ENCODE peak calls at places on chromosomes 3 and 15, in four cellular contexts. L is HFFc6, O is neural crest cell, V is fibroblast of lung. Y is an unnamed sample.

GRCh38 chr15:80210612-80211554 is 41.1 kb downstream of the CTXND1 start:
- DNase-seq in V (no peak), L (no peak), O (no peak), Y (no peak)

GRCh38 chr3:33417051-33417673 is 23.0 kb downstream of the UBP1 start:
- DNase-seq in L (no peak), O (no peak), V (peak), Y (no peak)

GRCh38 chr15:101201411-101202174 is 50.3 kb downstream of the CHSY1 start:
- DNase-seq in O (peak), V (peak), L (peak), Y (peak)

GRCh38 chr3:123780656-123781055 is 103.5 kb downstream of the MYLK start:
- DNase-seq in O (no peak), L (no peak), V (peak), Y (no peak)

GRCh38 chr15:37921527-37922385 is 12.7 kb upstream of the TMCO5A start:
- DNase-seq in O (no peak), L (no peak), V (peak), Y (no peak)

GRCh38 chr3:1677576-1678164 is 421.0 kb upstream of the CNTN4 start:
- DNase-seq in O (no peak), V (no peak), L (no peak), Y (no peak)

GRCh38 chr3:102141913-102142210 is 292.5 kb downstream of the NFKBIZ start:
- DNase-seq in O (no peak), L (no peak), V (no peak), Y (no peak)

GRCh38 chr15:40096094-40096876 is 12.4 kb downstream of the BMF start:
- DNase-seq in O (no peak), V (no peak), L (no peak), Y (no peak)

GRCh38 chr15:85406916-85407315 is 26.5 kb downstream of the AKAP13 start:
- DNase-seq in V (peak), O (no peak), L (peak), Y (no peak)

GRCh38 chr3:36843065-36844051 is 79.0 kb upstream of the DCLK3 start:
- DNase-seq in V (peak), L (peak), O (peak), Y (no peak)
- TF ChIP-seq CTCF in V (peak), L (peak), O (peak), Y (peak)

DNA sequence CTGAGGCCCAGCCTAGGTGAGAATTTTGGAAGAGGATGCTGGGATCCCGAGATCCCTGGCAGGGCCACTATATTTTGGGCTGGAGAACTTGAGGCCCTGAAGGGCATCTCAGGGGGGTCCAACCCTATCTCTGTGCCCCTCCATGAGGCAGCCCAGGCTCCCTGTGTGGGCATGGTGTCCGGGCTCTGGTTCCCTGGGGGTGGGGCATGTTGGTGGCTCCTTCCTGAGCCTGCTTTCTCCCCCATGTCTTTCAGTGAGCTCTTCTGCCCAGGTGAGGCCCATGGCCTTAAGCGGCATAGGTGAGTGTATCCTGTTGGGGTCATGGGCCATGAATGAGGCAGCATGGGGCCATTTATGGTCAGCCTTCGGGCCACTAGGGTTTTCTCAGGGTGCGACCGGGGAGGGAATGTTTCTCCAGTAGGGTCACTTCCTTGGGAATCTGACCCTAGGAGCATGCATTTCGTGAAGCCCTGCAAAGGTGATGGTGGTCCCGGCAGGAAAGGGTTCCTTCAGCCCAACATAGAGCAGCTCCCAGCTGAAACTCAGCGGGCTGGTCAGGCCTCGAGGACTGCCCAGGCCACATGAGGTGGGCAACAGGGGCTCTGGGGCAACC is 191.3 kb downstream of the UBE3A start:
- DNase-seq in V (no peak), O (no peak), L (no peak), Y (no peak)
- TF ChIP-seq CTCF in V (no peak), O (no peak), L (no peak), Y (no peak)

GRCh38 chr3:138688871-138689299 is 80.3 kb downstream of the FAIM start:
- DNase-seq in V (no peak), L (no peak), O (no peak), Y (no peak)
- TF ChIP-seq CTCF in V (no peak), L (no peak), O (no peak), Y (no peak)

DNA sequence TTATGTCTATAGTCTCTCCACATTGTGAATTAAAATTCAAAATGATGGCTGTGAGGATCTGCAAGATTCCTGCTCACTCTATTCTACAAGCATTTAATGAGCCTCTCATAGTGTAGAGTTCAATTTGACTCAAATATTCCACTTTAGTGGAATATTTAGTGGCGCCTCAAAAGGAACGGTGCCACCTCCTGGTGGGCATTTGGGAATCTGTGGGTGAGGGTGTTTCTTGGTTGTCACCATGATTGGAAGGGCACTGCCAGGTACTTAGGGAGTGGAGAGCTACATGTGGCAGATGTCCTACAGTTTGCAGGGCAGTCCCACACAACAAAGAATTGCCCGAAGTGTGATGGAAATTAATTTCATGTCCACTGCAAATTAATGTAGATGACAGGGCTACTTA is 21.5 kb upstream of the KCNMB3 start:
- DNase-seq in O (no peak), V (no peak), L (no peak), Y (no peak)
- TF ChIP-seq CTCF in O (no peak), V (peak), L (peak), Y (no peak)

DNA sequence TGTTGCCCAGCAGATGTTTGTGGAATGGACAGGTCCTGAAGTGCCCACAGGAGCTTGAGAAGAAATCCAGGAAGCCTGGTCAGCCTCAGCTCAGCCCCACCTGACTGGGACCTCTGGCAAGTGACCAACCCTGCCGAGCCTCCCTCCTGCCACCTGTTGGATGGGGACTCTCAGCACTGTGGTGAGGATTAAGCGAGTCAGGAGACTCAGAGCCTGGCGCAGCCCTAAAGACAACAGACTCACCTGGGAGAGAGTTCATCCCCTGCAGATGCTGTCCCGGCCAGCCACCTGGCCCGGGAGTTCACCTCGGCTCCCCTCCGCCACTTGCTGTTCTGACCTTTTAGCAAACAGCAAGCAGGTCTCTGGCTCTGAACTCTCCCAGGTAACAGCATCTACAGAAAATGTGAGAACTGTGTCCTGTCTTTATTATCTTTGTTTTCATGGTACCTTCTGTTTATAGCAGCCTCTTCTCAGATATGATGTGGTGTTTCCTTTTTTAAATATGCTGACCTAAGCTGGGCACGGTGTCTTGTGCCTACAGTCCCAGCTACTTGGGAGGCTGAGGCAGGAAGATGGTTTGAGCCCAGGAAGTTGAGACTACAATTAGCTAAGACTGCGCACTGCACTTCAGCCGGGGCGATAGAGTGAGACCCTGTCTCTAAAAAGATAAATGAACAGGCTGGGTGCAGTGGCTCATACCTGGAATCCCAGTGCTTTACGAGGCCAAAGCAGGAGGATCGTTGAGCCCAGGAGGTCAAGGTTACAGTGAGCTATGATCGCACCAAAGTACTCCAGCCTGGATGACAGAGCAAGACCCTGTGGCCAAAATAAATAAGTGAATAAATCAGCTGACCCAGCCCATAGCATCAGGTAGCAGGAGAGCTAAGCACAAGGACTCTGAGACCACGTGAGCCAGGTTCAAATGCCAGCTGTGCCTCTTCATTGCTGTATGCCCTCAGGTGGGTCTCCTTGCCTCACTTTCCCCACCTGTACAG is 32.4 kb upstream of the SLC6A6 start:
- DNase-seq in V (no peak), L (no peak), O (no peak), Y (no peak)
- TF ChIP-seq CTCF in V (no peak), L (no peak), O (no peak), Y (no peak)

DNA sequence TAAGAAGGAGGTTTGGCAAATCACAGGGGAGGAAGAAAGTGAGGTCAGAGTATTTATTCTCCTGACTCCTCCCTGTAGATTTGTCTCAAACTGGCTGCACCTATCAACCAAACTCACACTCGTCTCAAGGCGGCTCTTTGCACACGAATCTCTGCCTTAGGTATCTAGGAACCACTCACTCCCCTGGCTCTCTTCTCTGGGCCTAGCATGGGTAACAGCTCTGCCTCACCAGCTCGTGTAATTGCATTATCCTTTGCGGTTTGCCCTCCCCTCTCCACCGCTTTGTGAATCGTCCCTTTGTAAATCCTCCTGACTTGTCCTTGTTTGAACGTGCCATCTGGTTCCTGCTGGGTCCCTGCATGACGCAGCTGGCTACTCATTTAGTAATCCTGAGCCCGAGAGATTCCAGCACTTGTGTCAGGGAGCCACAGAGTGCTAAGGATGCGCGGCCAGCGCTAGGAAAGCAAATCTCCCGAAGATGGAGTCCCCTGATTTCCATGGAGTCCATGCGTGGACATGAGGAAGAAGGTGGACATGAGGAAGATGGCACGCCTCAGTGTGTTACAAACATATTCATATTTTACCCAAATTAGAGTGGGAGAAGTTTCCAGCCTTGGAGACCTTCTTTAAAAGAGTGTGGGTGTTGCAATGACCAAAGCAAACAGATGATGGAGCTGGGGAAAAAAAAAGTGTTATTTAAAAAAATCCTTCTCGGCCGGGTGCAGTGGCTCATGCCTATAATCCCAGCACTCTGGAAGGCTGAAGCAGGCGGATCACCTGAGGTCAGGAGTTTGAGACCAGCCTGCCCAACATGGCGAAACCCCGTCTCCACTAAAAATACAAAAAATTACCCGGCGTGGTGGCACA is 26.7 kb downstream of the NRROS start:
- DNase-seq in O (peak), V (peak), L (peak), Y (peak)
- TF ChIP-seq CTCF in O (no peak), V (no peak), L (no peak), Y (no peak)

DNA sequence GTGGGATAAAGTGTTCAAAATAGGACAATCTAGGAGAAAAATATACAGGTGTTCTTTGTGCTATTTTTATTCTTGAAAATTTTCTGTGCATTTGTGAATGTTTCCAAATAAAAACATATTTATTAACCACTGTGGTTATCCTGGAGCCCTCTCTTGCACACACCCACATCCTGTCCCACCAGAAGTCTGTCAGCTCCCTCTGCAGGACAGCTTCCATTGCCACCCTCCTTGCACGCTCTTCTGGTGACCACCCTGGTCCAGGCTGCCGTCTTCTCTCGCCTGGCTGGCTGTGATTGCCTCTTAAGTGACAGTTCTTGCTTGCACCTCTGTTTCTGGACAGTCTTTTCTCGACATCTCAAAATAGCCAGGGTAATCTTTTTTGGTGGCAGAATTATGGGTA is 394.0 kb downstream of the LRTM1 start:
- DNase-seq in O (no peak), L (no peak), V (no peak), Y (no peak)
- TF ChIP-seq CTCF in O (no peak), L (no peak), V (no peak), Y (no peak)

DNA sequence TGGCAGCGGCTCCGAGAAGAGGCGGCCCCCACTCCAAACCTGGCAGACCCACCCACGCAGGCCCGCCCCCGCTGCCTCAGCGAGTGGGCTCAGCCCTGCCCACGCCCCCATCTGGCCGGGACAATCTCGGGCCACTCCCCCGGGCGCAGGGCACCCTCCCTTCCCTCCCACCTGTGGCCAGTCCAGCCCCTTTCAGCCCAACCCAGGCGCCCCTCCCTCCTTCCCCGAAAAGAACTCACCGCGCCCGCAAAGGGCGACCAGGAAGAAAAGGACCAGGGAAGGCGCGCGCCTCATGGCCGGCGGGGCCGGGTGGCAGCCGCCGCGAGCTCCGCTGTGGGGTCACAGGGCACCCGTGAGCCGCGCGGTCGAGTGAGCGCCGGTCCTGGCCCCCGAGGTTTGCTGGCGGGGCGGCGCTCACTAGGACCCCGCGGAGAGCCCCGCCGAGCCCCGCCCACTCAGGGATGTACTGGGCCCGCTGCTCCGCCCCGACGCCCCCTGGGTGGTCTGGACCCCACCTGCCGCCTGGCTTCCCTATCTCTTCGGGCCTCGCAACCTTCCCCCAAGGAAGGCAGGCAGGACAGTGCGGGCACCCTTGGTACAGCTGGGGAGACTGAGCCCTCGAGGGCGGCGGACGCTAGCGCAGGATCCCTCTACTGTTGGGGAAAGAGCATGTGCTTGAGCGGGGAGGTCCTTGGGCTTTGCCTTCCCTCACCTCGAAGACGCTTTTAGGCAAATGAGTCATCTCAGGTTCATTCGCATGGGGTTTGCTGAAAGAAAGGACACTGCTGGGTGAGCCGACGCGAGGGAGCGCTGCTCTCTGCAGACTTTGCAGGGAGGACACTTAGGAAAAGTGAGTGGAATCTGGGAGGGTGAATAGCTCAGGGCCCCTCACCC is at the start of gene CHRNB4:
- DNase-seq in O (peak), V (peak), L (no peak), Y (no peak)
- TF ChIP-seq CTCF in O (no peak), V (no peak), L (no peak), Y (no peak)

GRCh38 chr15:68691667-68692066 is 112.9 kb downstream of the CORO2B start:
- DNase-seq in V (peak), O (no peak), L (no peak), Y (no peak)
- TF ChIP-seq CTCF in V (no peak), O (no peak), L (no peak), Y (no peak)

DNA sequence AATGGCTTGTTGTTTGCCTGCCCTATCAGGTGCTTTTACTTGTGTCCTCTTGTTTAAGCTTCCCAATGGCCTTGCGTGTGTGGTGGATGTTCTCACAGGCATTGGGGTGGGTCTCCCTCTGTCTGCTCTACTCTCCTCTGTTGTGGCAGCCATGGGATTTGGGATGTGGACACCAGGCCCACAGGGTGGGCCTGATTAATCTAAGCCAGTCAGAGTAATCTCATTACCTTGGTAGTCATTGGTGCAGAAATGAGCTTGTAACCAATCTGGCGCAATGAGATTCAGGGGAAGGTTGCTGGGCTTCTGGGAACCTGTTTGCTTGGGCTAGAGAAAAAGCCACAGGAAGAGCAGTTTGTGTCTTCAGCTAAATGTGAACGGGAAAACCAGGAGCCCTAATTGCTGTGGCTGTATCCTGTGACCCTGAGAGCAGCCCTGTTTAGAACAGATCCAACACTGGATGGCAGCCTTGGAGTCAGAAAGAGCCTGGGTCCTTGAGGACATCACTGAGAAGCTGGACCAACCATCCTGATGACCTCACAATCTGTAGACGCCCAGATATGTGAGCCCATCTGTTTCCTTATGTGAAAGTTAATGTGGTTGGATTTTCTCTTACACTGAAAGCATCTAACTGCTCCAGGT is 157.3 kb upstream of the UBE2E1 start:
- DNase-seq in L (peak), V (peak), O (no peak), Y (no peak)
- TF ChIP-seq CTCF in L (peak), V (no peak), O (no peak), Y (no peak)